ENCODE peak calls at places on chromosomes 12 and 14, in eight cellular contexts. One of them, this sample, is unnamed.
A peak's percentile ranks its signal among the peaks of the same experiment; 100 is the strongest.

GRCh38 chr14:88163731-88164255 is 158.9 kb downstream of the GPR65 start:
- DNase-seq in HepG2: no peak
- DNase-seq in tibial nerve: no peak
- DNase-seq in SK-N-SH: no peak
- DNase-seq in suprapubic skin: no peak
- DNase-seq in H1: no peak
- DNase-seq in A549: no peak
- DNase-seq in stomach: no peak
- DNase-seq in this sample: no peak

GRCh38 chr12:93417967-93418480 is 23.7 kb downstream of the UBE2N start:
- DNase-seq in suprapubic skin: no peak
- DNase-seq in SK-N-SH: no peak
- DNase-seq in A549: no peak
- DNase-seq in tibial nerve: no peak
- DNase-seq in stomach: no peak
- DNase-seq in HepG2: no peak
- DNase-seq in H1: no peak
- DNase-seq in this sample: no peak

GRCh38 chr14:51716610-51717009 is 64.9 kb downstream of the FRMD6 start:
- DNase-seq in suprapubic skin: no peak
- DNase-seq in tibial nerve: no peak
- DNase-seq in SK-N-SH: no peak
- DNase-seq in H1: no peak
- DNase-seq in stomach: no peak
- DNase-seq in A549: no peak
- DNase-seq in HepG2: no peak
- DNase-seq in this sample: no peak

GRCh38 chr12:91984571-91984970 is 161.1 kb downstream of the BTG1 start:
- DNase-seq in stomach: no peak
- DNase-seq in suprapubic skin: no peak
- DNase-seq in HepG2: no peak
- DNase-seq in H1: no peak
- DNase-seq in A549: no peak
- DNase-seq in SK-N-SH: no peak
- DNase-seq in tibial nerve: no peak
- DNase-seq in this sample: no peak

GRCh38 chr12:110183386-110183785 is 59.2 kb downstream of the IFT81 start:
- DNase-seq in suprapubic skin: no peak
- DNase-seq in A549: no peak
- DNase-seq in HepG2: peak; percentile 4
- DNase-seq in SK-N-SH: no peak
- DNase-seq in tibial nerve: no peak
- DNase-seq in stomach: no peak
- DNase-seq in H1: no peak
- DNase-seq in this sample: no peak

GRCh38 chr14:101492716-101493115 is 68.6 kb upstream of the DIO3 start:
- DNase-seq in A549: no peak
- DNase-seq in HepG2: no peak
- DNase-seq in SK-N-SH: no peak
- DNase-seq in H1: no peak
- DNase-seq in tibial nerve: no peak
- DNase-seq in suprapubic skin: peak; percentile 53
- DNase-seq in stomach: no peak
- DNase-seq in this sample: peak; percentile 5

GRCh38 chr12:49198431-49199155 is 9.7 kb upstream of the TUBA1A start:
- DNase-seq in HepG2: no peak
- DNase-seq in SK-N-SH: peak; percentile 27
- DNase-seq in H1: no peak
- DNase-seq in stomach: no peak
- DNase-seq in tibial nerve: no peak
- DNase-seq in A549: no peak
- DNase-seq in suprapubic skin: no peak
- DNase-seq in this sample: no peak

GRCh38 chr12:96044017-96044985 is 8.9 kb upstream of the LTA4H start:
- DNase-seq in HepG2: no peak
- DNase-seq in SK-N-SH: no peak
- DNase-seq in stomach: no peak
- DNase-seq in H1: no peak
- DNase-seq in suprapubic skin: no peak
- DNase-seq in A549: no peak
- DNase-seq in tibial nerve: no peak
- DNase-seq in this sample: no peak

GRCh38 chr14:74409441-74409840 is 16.6 kb downstream of the SYNDIG1L start:
- DNase-seq in SK-N-SH: no peak
- DNase-seq in stomach: no peak
- DNase-seq in H1: no peak
- DNase-seq in suprapubic skin: no peak
- DNase-seq in HepG2: no peak
- DNase-seq in A549: no peak
- DNase-seq in tibial nerve: no peak
- DNase-seq in this sample: no peak

GRCh38 chr12:83121886-83122622 is 435.3 kb downstream of the TMTC2 start:
- DNase-seq in stomach: no peak
- DNase-seq in suprapubic skin: no peak
- DNase-seq in SK-N-SH: no peak
- DNase-seq in H1: no peak
- DNase-seq in HepG2: no peak
- DNase-seq in A549: no peak
- DNase-seq in tibial nerve: no peak
- DNase-seq in this sample: no peak

GRCh38 chr12:63064080-63064479 is 86.9 kb downstream of the AVPR1A start:
- DNase-seq in tibial nerve: no peak
- DNase-seq in SK-N-SH: no peak
- DNase-seq in stomach: no peak
- DNase-seq in H1: no peak
- DNase-seq in HepG2: no peak
- DNase-seq in A549: no peak
- DNase-seq in suprapubic skin: no peak
- DNase-seq in this sample: no peak

GRCh38 chr14:95336192-95336760 is 16.6 kb upstream of the CLMN start:
- DNase-seq in tibial nerve: no peak
- DNase-seq in HepG2: peak; percentile 53
- DNase-seq in suprapubic skin: no peak
- DNase-seq in H1: no peak
- DNase-seq in stomach: no peak
- DNase-seq in SK-N-SH: no peak
- DNase-seq in A549: no peak
- DNase-seq in this sample: no peak

GRCh38 chr12:54047964-54048303 is 5.7 kb upstream of the HOXC4 start:
- DNase-seq in suprapubic skin: no peak
- DNase-seq in SK-N-SH: no peak
- DNase-seq in stomach: no peak
- DNase-seq in A549: no peak
- DNase-seq in tibial nerve: no peak
- DNase-seq in HepG2: no peak
- DNase-seq in H1: no peak
- DNase-seq in this sample: no peak

GRCh38 chr14:50846171-50846880 is 15.4 kb upstream of the NIN start:
- DNase-seq in A549: no peak
- DNase-seq in SK-N-SH: no peak
- DNase-seq in suprapubic skin: no peak
- DNase-seq in H1: no peak
- DNase-seq in HepG2: no peak
- DNase-seq in stomach: no peak
- DNase-seq in tibial nerve: no peak
- DNase-seq in this sample: no peak

GRCh38 chr12:117125275-117125613 is 26.0 kb upstream of the TESC start:
- DNase-seq in suprapubic skin: no peak
- DNase-seq in A549: no peak
- DNase-seq in stomach: no peak
- DNase-seq in H1: no peak
- DNase-seq in HepG2: no peak
- DNase-seq in SK-N-SH: peak; percentile 45
- DNase-seq in tibial nerve: no peak
- DNase-seq in this sample: no peak

GRCh38 chr12:125491585-125491984 is 426.4 kb downstream of the AACS start:
- DNase-seq in tibial nerve: no peak
- DNase-seq in stomach: no peak
- DNase-seq in HepG2: no peak
- DNase-seq in H1: no peak
- DNase-seq in SK-N-SH: no peak
- DNase-seq in suprapubic skin: no peak
- DNase-seq in A549: no peak
- DNase-seq in this sample: no peak

GRCh38 chr12:123998344-123998941 is 25.4 kb downstream of the ZNF664 start:
- DNase-seq in HepG2: no peak
- DNase-seq in suprapubic skin: no peak
- DNase-seq in stomach: no peak
- DNase-seq in SK-N-SH: no peak
- DNase-seq in tibial nerve: no peak
- DNase-seq in A549: no peak
- DNase-seq in H1: no peak
- DNase-seq in this sample: no peak

GRCh38 chr12:130438243-130438620 is 100.5 kb downstream of the PIWIL1 start:
- DNase-seq in SK-N-SH: no peak
- DNase-seq in stomach: no peak
- DNase-seq in A549: no peak
- DNase-seq in suprapubic skin: peak; percentile 29
- DNase-seq in H1: no peak
- DNase-seq in HepG2: no peak
- DNase-seq in tibial nerve: no peak
- DNase-seq in this sample: no peak

GRCh38 chr12:5505751-5506150 is 73.8 kb downstream of the NTF3 start:
- DNase-seq in A549: no peak
- DNase-seq in H1: no peak
- DNase-seq in SK-N-SH: no peak
- DNase-seq in stomach: no peak
- DNase-seq in tibial nerve: no peak
- DNase-seq in suprapubic skin: peak; percentile 28
- DNase-seq in HepG2: no peak
- DNase-seq in this sample: no peak

GRCh38 chr12:95857151-95857550 is 1.6 kb upstream of the SNRPF start:
- DNase-seq in A549: no peak
- DNase-seq in H1: no peak
- DNase-seq in stomach: no peak
- DNase-seq in tibial nerve: no peak
- DNase-seq in SK-N-SH: no peak
- DNase-seq in HepG2: peak; percentile 37
- DNase-seq in suprapubic skin: no peak
- DNase-seq in this sample: no peak

GRCh38 chr14:99968156-99968920 is 96.9 kb upstream of the EVL start:
- DNase-seq in tibial nerve: no peak
- DNase-seq in HepG2: no peak
- DNase-seq in A549: no peak
- DNase-seq in H1: no peak
- DNase-seq in stomach: no peak
- DNase-seq in SK-N-SH: no peak
- DNase-seq in suprapubic skin: no peak
- DNase-seq in this sample: peak; percentile 54

GRCh38 chr12:11651377-11651776 is 1.9 kb downstream of the ETV6 start:
- DNase-seq in tibial nerve: no peak
- DNase-seq in SK-N-SH: no peak
- DNase-seq in suprapubic skin: no peak
- DNase-seq in A549: no peak
- DNase-seq in H1: no peak
- DNase-seq in stomach: no peak
- DNase-seq in HepG2: no peak
- DNase-seq in this sample: no peak

GRCh38 chr12:62998454-62998853 is 63.5 kb upstream of the PPM1H start:
- DNase-seq in A549: no peak
- DNase-seq in SK-N-SH: no peak
- DNase-seq in suprapubic skin: no peak
- DNase-seq in HepG2: no peak
- DNase-seq in stomach: no peak
- DNase-seq in tibial nerve: no peak
- DNase-seq in H1: no peak
- DNase-seq in this sample: no peak

GRCh38 chr12:82366182-82366581 is 7.9 kb downstream of the METTL25 start:
- DNase-seq in HepG2: no peak
- DNase-seq in tibial nerve: no peak
- DNase-seq in SK-N-SH: no peak
- DNase-seq in stomach: no peak
- DNase-seq in A549: no peak
- DNase-seq in suprapubic skin: no peak
- DNase-seq in H1: no peak
- DNase-seq in this sample: no peak

GRCh38 chr12:114916531-114916930 is 232.6 kb upstream of the TBX3 start:
- DNase-seq in A549: no peak
- DNase-seq in tibial nerve: no peak
- DNase-seq in SK-N-SH: no peak
- DNase-seq in suprapubic skin: no peak
- DNase-seq in stomach: no peak
- DNase-seq in H1: no peak
- DNase-seq in HepG2: no peak
- DNase-seq in this sample: no peak

GRCh38 chr12:44703311-44703910 is 172.7 kb downstream of the NELL2 start:
- DNase-seq in tibial nerve: no peak
- DNase-seq in H1: no peak
- DNase-seq in HepG2: no peak
- DNase-seq in stomach: no peak
- DNase-seq in suprapubic skin: no peak
- DNase-seq in A549: no peak
- DNase-seq in SK-N-SH: no peak
- DNase-seq in this sample: no peak
- TF ChIP-seq EP300 in tibial nerve: no peak
- TF ChIP-seq EP300 in H1: no peak
- TF ChIP-seq EP300 in HepG2: no peak
- TF ChIP-seq EP300 in stomach: no peak
- TF ChIP-seq EP300 in suprapubic skin: no peak
- TF ChIP-seq EP300 in A549: no peak
- TF ChIP-seq EP300 in SK-N-SH: no peak
- TF ChIP-seq EP300 in this sample: no peak

GRCh38 chr12:10184261-10184843 is 5.5 kb downstream of the TMEM52B start:
- DNase-seq in SK-N-SH: no peak
- DNase-seq in stomach: no peak
- DNase-seq in tibial nerve: no peak
- DNase-seq in A549: no peak
- DNase-seq in H1: no peak
- DNase-seq in HepG2: no peak
- DNase-seq in suprapubic skin: no peak
- DNase-seq in this sample: no peak
- TF ChIP-seq EP300 in SK-N-SH: no peak
- TF ChIP-seq EP300 in stomach: no peak
- TF ChIP-seq EP300 in tibial nerve: peak; percentile 22
- TF ChIP-seq EP300 in A549: no peak
- TF ChIP-seq EP300 in H1: no peak
- TF ChIP-seq EP300 in HepG2: no peak
- TF ChIP-seq EP300 in suprapubic skin: no peak
- TF ChIP-seq EP300 in this sample: no peak

GRCh38 chr12:60980558-60980957 is 1279.6 kb upstream of the USP15 start:
- DNase-seq in A549: no peak
- DNase-seq in HepG2: no peak
- DNase-seq in stomach: no peak
- DNase-seq in SK-N-SH: no peak
- DNase-seq in suprapubic skin: no peak
- DNase-seq in H1: peak; percentile 2
- DNase-seq in tibial nerve: no peak
- DNase-seq in this sample: no peak
- TF ChIP-seq EP300 in A549: no peak
- TF ChIP-seq EP300 in HepG2: no peak
- TF ChIP-seq EP300 in stomach: no peak
- TF ChIP-seq EP300 in SK-N-SH: no peak
- TF ChIP-seq EP300 in suprapubic skin: no peak
- TF ChIP-seq EP300 in H1: no peak
- TF ChIP-seq EP300 in tibial nerve: no peak
- TF ChIP-seq EP300 in this sample: no peak

DNA sequence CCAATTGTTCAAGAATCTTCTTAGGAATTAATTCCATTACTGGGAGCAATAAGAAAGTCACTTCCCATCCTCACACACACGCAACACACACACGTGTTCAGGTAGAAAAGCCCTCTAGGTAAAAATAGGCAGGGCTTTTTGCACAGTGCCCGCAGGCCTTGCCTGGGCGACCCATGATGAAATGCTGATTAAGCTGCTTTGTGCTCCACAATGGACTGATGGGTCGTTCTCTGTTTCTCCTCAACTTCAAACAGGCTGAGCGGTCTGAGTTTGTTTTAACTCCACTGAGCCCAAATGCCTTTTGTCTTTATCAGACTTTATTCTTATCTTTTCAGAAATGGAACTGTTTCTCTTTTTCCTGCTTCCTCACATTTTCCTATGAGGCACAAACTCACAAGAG is 9.4 kb upstream of the DACT1 start:
- DNase-seq in H1: no peak
- DNase-seq in tibial nerve: no peak
- DNase-seq in suprapubic skin: no peak
- DNase-seq in A549: no peak
- DNase-seq in SK-N-SH: no peak
- DNase-seq in stomach: no peak
- DNase-seq in HepG2: no peak
- DNase-seq in this sample: no peak
- TF ChIP-seq EP300 in H1: no peak
- TF ChIP-seq EP300 in tibial nerve: no peak
- TF ChIP-seq EP300 in suprapubic skin: no peak
- TF ChIP-seq EP300 in A549: no peak
- TF ChIP-seq EP300 in SK-N-SH: no peak
- TF ChIP-seq EP300 in stomach: no peak
- TF ChIP-seq EP300 in HepG2: no peak
- TF ChIP-seq EP300 in this sample: no peak